ENCODE peak calls at places on chromosomes 3 and 15, in eight cellular contexts. V is colonic mucosa, G is astrocyte, Q is WTC11, K is GM10248, H is HFFc6, J is BE2C, Y is AG09319. D is an unnamed sample.

GRCh38 chr3:48715179-48715800 is 1.7 kb downstream of the IP6K2 start:
- DNase-seq in V (no peak), G (peak), Q (no peak), K (no peak), H (peak), J (peak), Y (no peak), D (no peak)

GRCh38 chr3:11547498-11547897 is 96.2 kb downstream of the VGLL4 start:
- DNase-seq in V (no peak), G (no peak), Q (no peak), K (no peak), H (no peak), J (no peak), Y (no peak), D (no peak)

GRCh38 chr3:184737641-184738518 is 26.0 kb upstream of the MAGEF1 start:
- DNase-seq in V (no peak), G (peak), Q (no peak), K (no peak), H (peak), J (no peak), Y (no peak), D (no peak)

GRCh38 chr3:134294302-134294925 is 43.8 kb upstream of the RYK start:
- DNase-seq in V (no peak), G (no peak), Q (no peak), K (peak), H (no peak), J (no peak), Y (no peak), D (no peak)

GRCh38 chr3:146390967-146391366 is 78.4 kb downstream of the PLSCR2 start:
- DNase-seq in V (peak), G (peak), Q (no peak), K (no peak), H (peak), J (no peak), Y (peak), D (no peak)

GRCh38 chr3:66822059-66823009 is 175.8 kb upstream of the KBTBD8 start:
- DNase-seq in V (peak), G (peak), Q (peak), K (peak), H (peak), J (peak), Y (no peak), D (peak)

GRCh38 chr3:38720465-38720864 is 71.0 kb upstream of the SCN5A start:
- DNase-seq in V (no peak), G (no peak), Q (no peak), K (no peak), H (no peak), J (no peak), Y (no peak), D (no peak)

GRCh38 chr3:184240384-184241140 is 8.2 kb downstream of the ALG3 start:
- DNase-seq in V (no peak), G (no peak), Q (peak), K (peak), H (peak), J (no peak), Y (no peak), D (no peak)

GRCh38 chr15:82531496-82532382 is 8.5 kb downstream of the RPS17 start:
- DNase-seq in V (no peak), G (no peak), Q (no peak), K (no peak), H (no peak), J (no peak), Y (no peak), D (peak)

GRCh38 chr3:193389335-193389734 is 10.8 kb upstream of the ATP13A5 start:
- DNase-seq in V (no peak), G (no peak), Q (no peak), K (no peak), H (no peak), J (no peak), Y (no peak), D (no peak)
- TF ChIP-seq CTCF in V (no peak), G (no peak), Q (no peak), K (no peak), H (no peak), J (no peak), Y (no peak), D (no peak)

GRCh38 chr3:26264708-26265107 is 357.9 kb upstream of the LRRC3B start:
- DNase-seq in V (no peak), G (no peak), Q (no peak), K (no peak), H (no peak), J (no peak), Y (no peak), D (no peak)

GRCh38 chr3:26260073-26260623 is 362.4 kb upstream of the LRRC3B start:
- DNase-seq in V (no peak), G (no peak), Q (no peak), K (no peak), H (no peak), J (no peak), Y (no peak), D (no peak)

GRCh38 chr3:26259166-26259565 is 363.4 kb upstream of the LRRC3B start:
- DNase-seq in V (no peak), G (no peak), Q (no peak), K (no peak), H (no peak), J (no peak), Y (no peak), D (no peak)
- TF ChIP-seq CTCF in V (no peak), G (no peak), Q (no peak), K (no peak), H (no peak), J (no peak), Y (no peak), D (no peak)

DNA sequence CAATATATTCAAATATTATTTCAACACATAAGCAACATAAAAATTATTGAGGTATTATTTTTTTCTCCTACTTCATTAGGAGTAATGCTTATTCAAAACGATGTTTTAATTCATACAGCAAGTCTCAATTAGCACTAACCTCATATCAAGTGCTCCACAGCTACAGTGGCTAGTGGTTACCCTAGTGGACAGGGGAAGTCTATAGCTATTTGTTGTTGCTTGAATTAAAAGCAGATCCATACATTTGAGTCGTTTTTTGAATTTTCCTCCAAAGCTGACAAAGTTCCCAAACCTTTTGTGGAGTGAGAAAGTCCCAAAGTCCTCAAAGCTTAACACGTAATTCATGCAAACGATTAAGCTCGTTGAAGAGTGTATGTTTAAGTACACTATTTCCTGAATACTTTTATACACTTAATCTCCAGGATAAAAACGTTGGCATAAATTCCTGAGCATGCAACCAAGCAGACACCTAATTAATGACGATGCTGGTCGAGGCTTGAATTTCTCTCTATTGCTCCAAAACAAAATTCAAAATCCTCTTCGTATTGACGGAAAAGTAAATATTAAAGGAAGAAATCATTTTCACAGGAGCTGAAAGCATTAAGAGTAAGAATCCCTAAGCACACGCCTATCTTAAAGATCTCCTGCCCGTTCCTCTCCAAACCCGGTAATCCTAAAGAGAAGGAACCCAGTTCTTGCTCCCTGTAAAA is 984 bp downstream of the VPS13C start:
- DNase-seq in V (no peak), G (no peak), Q (no peak), K (no peak), H (no peak), J (no peak), Y (no peak), D (no peak)
- TF ChIP-seq CTCF in V (no peak), G (peak), Q (no peak), K (no peak), H (peak), J (peak), Y (no peak), D (no peak)

GRCh38 chr3:42191443-42191747 is 74.6 kb downstream of the CCK start:
- DNase-seq in V (no peak), G (no peak), Q (no peak), K (no peak), H (no peak), J (no peak), Y (no peak), D (no peak)
- TF ChIP-seq CTCF in V (peak), G (no peak), Q (no peak), K (no peak), H (peak), J (no peak), Y (no peak), D (peak)